ENCODE peak calls at places on chromosome 7, in ten cellular contexts. T is ELR; Z is upper lobe of right lung; G is Calu3; E is SHP77; L is activated naive CD4-positive, alpha-beta T cell treated with anti-CD3 and anti-CD28 coated beads for 36 hours; H is mesendoderm; R is GM13976; K is anterior cingulate cortex; I is amniotic stem cell. F is an unnamed sample.

GRCh38 chr7:32406386-32406785 is 83.8 kb downstream of the LSM5 start:
- DNase-seq in T (no peak), Z (no peak), G (no peak), E (no peak), L (no peak), H (no peak), R (no peak), K (no peak), I (no peak), F (no peak)

GRCh38 chr7:2719007-2719406 is 31.0 kb downstream of the AMZ1 start:
- DNase-seq in T (peak; percentile 37), Z (no peak), G (peak; percentile 71), E (peak; percentile 53), L (peak; percentile 82), H (peak; percentile 50), R (peak; percentile 76), K (no peak), I (no peak), F (peak; percentile 60)

GRCh38 chr7:132080967-132081668 is 495.2 kb downstream of the PLXNA4 start:
- DNase-seq in T (no peak), Z (no peak), G (no peak), E (no peak), L (no peak), H (no peak), R (no peak), K (no peak), I (no peak), F (no peak)

GRCh38 chr7:25148772-25149575 is 23.9 kb upstream of the CYCS start:
- DNase-seq in T (no peak), Z (no peak), G (no peak), E (no peak), L (no peak), H (peak; percentile 6), R (no peak), K (no peak), I (no peak), F (peak; percentile 44)

GRCh38 chr7:31688990-31689389 is 2.0 kb downstream of the PPP1R17 start:
- DNase-seq in T (no peak), Z (no peak), G (no peak), E (no peak), L (no peak), H (no peak), R (no peak), K (no peak), I (no peak), F (no peak)

GRCh38 chr7:80967536-80968297 is 48.9 kb upstream of the SEMA3C start:
- DNase-seq in T (no peak), Z (no peak), G (no peak), E (no peak), L (no peak), H (peak; percentile 69), R (no peak), K (no peak), I (no peak), F (no peak)

GRCh38 chr7:114310344-114311118 is 104.1 kb upstream of the FOXP2 start:
- DNase-seq in T (no peak), Z (no peak), G (no peak), E (no peak), L (no peak), H (no peak), R (no peak), K (no peak), I (no peak), F (peak; percentile 5)

GRCh38 chr7:66877577-66878300 is 43.3 kb upstream of the TMEM248 start:
- DNase-seq in T (peak; percentile 53), Z (no peak), G (no peak), E (no peak), L (no peak), H (no peak), R (peak; percentile 63), K (no peak), I (no peak), F (no peak)

GRCh38 chr7:70828366-70828765 is 303.6 kb upstream of the GALNT17 start:
- DNase-seq in T (no peak), Z (no peak), G (no peak), E (no peak), L (no peak), H (no peak), R (no peak), K (no peak), I (no peak), F (no peak)

GRCh38 chr7:139775829-139776266 is 1.9 kb downstream of the HIPK2 start:
- DNase-seq in T (peak; percentile 87), Z (no peak), G (peak; percentile 69), E (peak; percentile 35), L (peak; percentile 75), H (peak; percentile 64), R (peak; percentile 69), K (peak; percentile 51), I (peak; percentile 55), F (peak; percentile 81)

GRCh38 chr7:70857793-70858545 is 274.0 kb upstream of the GALNT17 start:
- DNase-seq in T (no peak), Z (no peak), G (no peak), E (no peak), L (no peak), H (peak; percentile 37), R (no peak), K (no peak), I (no peak), F (no peak)

GRCh38 chr7:110839866-110840265 is 251.1 kb upstream of the LRRN3 start:
- DNase-seq in T (peak; percentile 14), Z (no peak), G (peak; percentile 2), E (peak; percentile 96), L (no peak), H (peak; percentile 49), R (no peak), K (no peak), I (peak; percentile 6), F (no peak)

GRCh38 chr7:111239437-111239836 is 148.5 kb downstream of the LRRN3 start:
- DNase-seq in T (no peak), Z (no peak), G (no peak), E (no peak), L (no peak), H (no peak), R (no peak), K (no peak), I (no peak), F (no peak)

GRCh38 chr7:106223156-106223555 is 61.6 kb downstream of the NAMPT start:
- DNase-seq in T (no peak), Z (no peak), G (no peak), E (no peak), L (no peak), H (no peak), R (no peak), K (no peak), I (no peak), F (no peak)

GRCh38 chr7:95527033-95527775 is 41.5 kb downstream of the ASB4 start:
- DNase-seq in T (peak; percentile 60), Z (no peak), G (peak; percentile 55), E (peak; percentile 71), L (peak; percentile 15), H (peak; percentile 79), R (peak; percentile 57), K (peak; percentile 30), I (no peak), F (peak; percentile 23)

GRCh38 chr7:114364151-114364550 is 50.5 kb upstream of the FOXP2 start:
- DNase-seq in T (no peak), Z (no peak), G (no peak), E (no peak), L (no peak), H (no peak), R (no peak), K (no peak), I (no peak), F (no peak)

GRCh38 chr7:158727690-158728089 is 23.1 kb upstream of the NCAPG2 start:
- DNase-seq in T (no peak), Z (no peak), G (no peak), E (no peak), L (no peak), H (no peak), R (no peak), K (no peak), I (no peak), F (no peak)

GRCh38 chr7:100626530-100627237 is 14.3 kb downstream of the MOSPD3 start:
- DNase-seq in T (peak; percentile 86), Z (peak; percentile 89), G (peak; percentile 29), E (peak; percentile 56), L (peak; percentile 91), H (peak; percentile 81), R (peak; percentile 98), K (peak; percentile 38), I (peak; percentile 47), F (peak; percentile 95)